ENCODE peak calls at places on chromosomes 4 and X, in five cellular contexts. Q is stimulated activated naive CD8-positive, alpha-beta T cell treated with anti-CD3 and anti-CD28 coated beads, Interleukin-15, Interleukin-2, amounts not matched to agents 100 U/mL and 50 U/mL, for 24 hours; K is GM03348; H is LHCN-M2; P is NCI-H1092. B is an unnamed sample.

GRCh38 chr4:89489338-89489771 is 181.8 kb upstream of the GPRIN3 start:
- DNase-seq in H (no peak), P (no peak), Q (no peak), K (no peak), B (no peak)

GRCh38 chr4:20895988-20896387 is 195.7 kb downstream of the PACRGL start:
- DNase-seq in Q (no peak), H (no peak), K (no peak), P (no peak), B (no peak)

GRCh38 chr4:150713251-150713650 is 131.3 kb downstream of the MAB21L2 start:
- DNase-seq in K (no peak), P (no peak), Q (no peak), H (no peak), B (no peak)

GRCh38 chrX:45714864-45715263 is 514.2 kb upstream of the DIPK2B start:
- DNase-seq in H (peak), K (no peak), P (no peak), Q (peak), B (no peak)

GRCh38 chrX:51568586-51568985 is 50.1 kb downstream of the CENPVL3 start:
- DNase-seq in P (no peak), H (peak), K (peak), Q (no peak), B (no peak)

GRCh38 chr4:186685744-186686143 is 37.9 kb downstream of the FAT1 start:
- DNase-seq in P (no peak), K (peak), Q (no peak), H (peak), B (no peak)

GRCh38 chr4:108078024-108078733 is 88.5 kb downstream of the HADH start:
- DNase-seq in Q (no peak), K (peak), H (no peak), P (no peak), B (no peak)

GRCh38 chr4:64539234-64539849 is 130.1 kb upstream of the TECRL start:
- DNase-seq in H (peak), P (peak), Q (peak), K (peak), B (peak)

GRCh38 chrX:374566-374965 is 12.1 kb downstream of the PPP2R3B start:
- DNase-seq in K (no peak), H (peak), P (no peak), Q (no peak), B (no peak)

GRCh38 chrX:153598541-153599191 is at the start of gene CCNQ:
- DNase-seq in K (peak), Q (peak), H (no peak), P (peak), B (no peak)

GRCh38 chr4:184433258-184433892 is 41.0 kb downstream of the IRF2 start:
- DNase-seq in H (no peak), Q (no peak), P (no peak), K (no peak), B (no peak)

GRCh38 chrX:69065451-69065850 is 99.8 kb downstream of the PJA1 start:
- DNase-seq in P (no peak), H (no peak), K (no peak), Q (no peak), B (no peak)

GRCh38 chr4:1325681-1326635 is 21.1 kb upstream of the UVSSA start:
- DNase-seq in Q (no peak), K (no peak), H (no peak), P (no peak), B (no peak)

GRCh38 chr4:96407651-96408342 is 567.9 kb downstream of the PDHA2 start:
- DNase-seq in K (no peak), P (peak), H (peak), Q (no peak), B (no peak)

GRCh38 chrX:153804621-153805020 is 10.2 kb downstream of the SSR4 start:
- DNase-seq in H (no peak), K (no peak), P (no peak), Q (no peak), B (no peak)

GRCh38 chr4:73573794-73574528 is 46.3 kb downstream of the RASSF6 start:
- DNase-seq in Q (peak), K (peak), H (peak), P (peak), B (peak)

GRCh38 chr4:14087459-14087858 is 459.9 kb upstream of the BOD1L1 start:
- DNase-seq in H (no peak), Q (no peak), K (no peak), P (no peak), B (no peak)

GRCh38 chrX:118437283-118437682 is 58.3 kb upstream of the DOCK11 start:
- DNase-seq in K (no peak), P (no peak), H (no peak), Q (no peak), B (no peak)

GRCh38 chr4:102687982-102688433 is 72.8 kb downstream of the MANBA start:
- DNase-seq in H (peak), K (no peak), P (no peak), Q (no peak), B (no peak)

GRCh38 chr4:138665851-138666250 is 349.7 kb upstream of the NOCT start:
- DNase-seq in H (no peak), Q (no peak), K (no peak), P (no peak), B (no peak)

GRCh38 chr4:23213198-23213597 is 520.5 kb downstream of the GBA3 start:
- DNase-seq in P (no peak), Q (no peak), H (peak), K (no peak), B (no peak)